ENCODE peak calls at places on chromosome 1, in six cellular contexts. A is K562, J is H1, G is HepG2, Z is GM12892, Y is GM12878. E is an unnamed sample.

GRCh38 chr1:27889506-27889905 is 17.2 kb downstream of the THEMIS2 start:
- DNase-seq in A (no peak), J (no peak), G (no peak), Z (no peak), Y (no peak), E (no peak)

GRCh38 chr1:162627662-162628296 is 4.5 kb upstream of the DDR2 start:
- DNase-seq in A (peak), J (no peak), G (peak), Z (no peak), Y (no peak), E (no peak)

GRCh38 chr1:66532798-66533783 is 862 bp upstream of the SGIP1 start:
- DNase-seq in A (peak), J (peak), G (no peak), Z (no peak), Y (no peak), E (no peak)

GRCh38 chr1:113375878-113376277 is 14.4 kb upstream of the MAGI3 start:
- DNase-seq in A (no peak), J (no peak), G (no peak), Z (no peak), Y (no peak), E (no peak)

GRCh38 chr1:111989531-111990025 is at the start of gene KCND3:
- DNase-seq in A (peak), J (peak), G (no peak), Z (no peak), Y (no peak), E (peak)

GRCh38 chr1:4170953-4171352 is 270.9 kb upstream of the C1orf174 start:
- DNase-seq in A (no peak), J (no peak), G (no peak), Z (no peak), Y (no peak), E (no peak)

GRCh38 chr1:13950637-13951036 is 250.6 kb downstream of the PRDM2 start:
- DNase-seq in A (peak), J (peak), G (no peak), Z (peak), Y (no peak), E (no peak)

GRCh38 chr1:234598974-234599616 is 10.9 kb downstream of the IRF2BP2 start:
- DNase-seq in A (no peak), J (no peak), G (no peak), Z (no peak), Y (no peak), E (no peak)

GRCh38 chr1:15028117-15028516 is 125.4 kb upstream of the TMEM51 start:
- DNase-seq in A (no peak), J (no peak), G (no peak), Z (no peak), Y (no peak), E (no peak)

GRCh38 chr1:77068013-77068412 is 151.2 kb downstream of the PIGK start:
- DNase-seq in A (no peak), J (no peak), G (no peak), Z (no peak), Y (no peak), E (no peak)

DNA sequence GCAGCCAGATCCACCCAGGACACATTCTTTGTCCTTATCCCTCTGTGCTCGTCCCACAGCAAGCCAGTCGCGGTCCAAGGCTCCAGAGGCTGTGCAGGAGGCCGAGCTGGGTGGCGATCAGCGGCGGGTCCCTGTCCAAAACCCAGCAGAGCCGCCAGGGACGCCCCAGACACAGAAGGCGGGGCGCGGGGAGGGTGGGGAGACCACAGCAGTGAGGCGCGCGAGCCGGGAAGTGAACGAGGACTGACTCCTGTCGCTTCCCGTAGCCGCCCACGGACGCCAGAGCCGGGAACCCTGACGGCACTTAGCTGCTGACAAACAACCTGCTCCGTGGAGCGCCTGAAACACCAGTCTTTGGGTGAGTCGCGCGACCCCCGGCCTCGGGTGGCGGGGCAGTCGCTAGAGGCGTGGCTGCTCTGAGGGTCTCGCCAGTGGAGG is at the start of gene LGALS8:
- DNase-seq in A (peak), J (peak), G (peak), Z (peak), Y (no peak), E (peak)
- TF ChIP-seq POLR2A in A (peak), J (no peak), G (no peak), Z (no peak), Y (no peak), E (no peak)

DNA sequence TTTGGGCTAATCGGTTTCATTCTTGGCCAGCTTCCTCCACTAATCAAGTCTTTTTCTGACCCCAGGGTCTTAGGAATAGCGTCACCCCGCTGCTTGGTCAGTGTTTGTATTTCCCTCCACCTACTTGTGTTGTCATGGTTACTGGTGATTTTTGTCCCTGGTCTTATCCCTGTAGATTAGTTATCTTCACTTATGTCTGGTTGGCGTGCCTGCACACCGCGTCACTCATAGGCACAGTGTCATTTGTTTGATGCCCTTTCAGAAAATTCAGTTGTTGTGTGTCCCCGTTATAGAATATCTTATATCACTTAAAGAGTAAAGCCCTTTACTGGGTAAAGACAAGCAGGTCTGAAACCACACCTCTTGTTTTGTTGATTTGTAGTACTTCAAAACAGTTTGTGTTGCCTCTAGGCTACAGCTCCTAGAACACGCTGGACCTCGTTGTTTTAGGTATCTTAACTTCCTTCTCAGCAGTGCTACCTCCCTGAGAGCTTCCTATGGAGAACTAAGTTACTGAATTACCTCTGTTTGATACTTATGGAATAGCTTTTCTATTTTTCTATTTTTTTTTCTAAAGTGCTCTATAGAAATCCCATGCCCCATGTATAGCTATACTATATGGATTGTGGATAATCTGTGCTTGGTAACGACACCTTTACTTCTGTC is 897 bp downstream of the PPP1R12B start:
- DNase-seq in A (peak), J (no peak), G (peak), Z (no peak), Y (no peak), E (no peak)
- TF ChIP-seq TAF1 in A (no peak), J (no peak), G (no peak), Z (no peak), Y (no peak), E (no peak)

DNA sequence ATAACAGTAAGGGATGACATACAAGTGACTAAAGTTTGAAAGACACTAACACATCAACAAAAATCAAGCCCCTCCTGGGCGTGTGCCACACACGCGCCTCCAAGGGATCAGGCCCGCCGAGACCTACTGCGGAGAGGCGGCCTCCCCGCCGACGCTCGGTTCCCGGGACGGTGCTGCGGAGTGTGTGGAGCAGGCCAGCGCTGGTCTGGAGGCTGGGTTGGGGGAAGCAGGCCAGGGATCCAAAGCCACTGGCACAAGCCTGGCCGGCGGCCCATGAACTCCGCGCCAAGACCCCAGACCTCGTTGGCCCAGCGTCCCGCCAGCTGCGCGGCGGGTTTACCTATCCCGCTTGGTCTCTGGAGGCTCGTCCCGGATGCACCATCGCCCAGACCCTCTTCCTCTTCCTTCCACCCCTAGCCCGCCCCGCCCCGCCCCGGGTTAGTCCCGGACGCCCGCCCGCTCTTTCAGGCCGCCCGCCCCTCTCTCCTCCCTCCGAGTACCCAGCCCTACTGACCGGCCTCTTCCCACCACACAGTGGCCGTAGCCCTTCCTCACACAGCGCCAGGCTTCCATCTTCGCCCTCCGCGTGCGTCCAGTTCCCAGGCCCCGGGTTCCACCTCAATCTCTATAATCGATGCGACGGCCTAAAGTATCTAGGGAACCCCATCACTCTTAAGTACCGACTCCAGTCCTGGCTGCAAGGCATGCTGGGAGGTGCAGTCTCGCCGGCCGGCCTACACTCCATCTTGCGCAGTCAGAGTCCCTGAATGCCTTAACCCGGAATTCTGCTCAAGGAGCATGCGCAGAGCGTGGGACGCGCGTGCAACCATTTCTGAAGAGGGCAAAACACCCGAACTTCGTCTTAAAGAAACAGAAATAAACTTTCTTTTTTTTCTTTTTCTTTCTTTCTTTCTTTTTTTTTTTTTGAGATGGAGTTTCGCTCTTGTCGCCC is at the start of gene ANGEL2:
- DNase-seq in A (peak), J (peak), G (peak), Z (peak), Y (peak), E (peak)
- TF ChIP-seq POLR2A in A (peak), J (no peak), G (peak), Z (peak), Y (peak), E (peak)

DNA sequence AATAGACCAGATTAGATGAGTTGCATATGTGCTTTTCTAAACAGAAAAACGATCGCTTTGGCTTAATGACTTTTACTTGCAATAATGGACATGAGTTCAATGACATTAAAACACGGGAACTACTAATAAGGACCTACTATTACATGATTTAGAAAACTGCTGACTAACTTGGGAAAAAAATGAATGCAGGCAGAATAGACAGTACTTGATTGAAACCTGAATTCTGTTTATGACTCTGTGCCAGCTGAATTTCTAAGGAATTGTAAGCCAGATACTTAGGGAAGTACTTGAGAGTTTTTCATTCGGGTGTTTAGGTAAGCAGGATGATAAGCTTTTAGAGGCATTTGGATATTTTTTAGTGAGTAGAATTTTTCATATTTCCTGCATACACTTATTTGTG is 12.0 kb downstream of the ADGRL2 start:
- DNase-seq in A (no peak), J (no peak), G (no peak), Z (no peak), Y (no peak), E (no peak)
- TF ChIP-seq TAF1 in A (no peak), J (no peak), G (no peak), Z (no peak), Y (no peak), E (no peak)

GRCh38 chr1:154808909-154809262 is 61.2 kb downstream of the KCNN3 start:
- DNase-seq in A (peak), J (no peak), G (no peak), Z (no peak), Y (no peak), E (peak)
- TF ChIP-seq POLR2A in A (no peak), J (no peak), G (no peak), Z (no peak), Y (no peak), E (no peak)